ENCODE peak calls at places on chromosomes 2 and 18, in four cellular contexts. A is cardiac fibroblast, I is NCI-H345, W is neural progenitor cell. B is an unnamed sample.

GRCh38 chr18:12768622-12769021 is 65.8 kb downstream of the PSMG2 start:
- DNase-seq in A (peak), I (no peak), W (no peak), B (no peak)

GRCh38 chr2:29165362-29166236 is 50.4 kb downstream of the CLIP4 start:
- DNase-seq in A (peak), I (peak), W (no peak), B (no peak)

GRCh38 chr2:239534581-239535412 is 134.0 kb upstream of the HDAC4 start:
- DNase-seq in A (no peak), I (peak), W (no peak), B (no peak)

GRCh38 chr2:176111891-176112374 is 4.6 kb upstream of the HOXD10 start:
- DNase-seq in A (no peak), I (no peak), W (no peak), B (no peak)

GRCh38 chr2:11669454-11670291 is at the start of gene NTSR2:
- DNase-seq in A (peak), I (no peak), W (peak), B (peak)

GRCh38 chr2:54512183-54512582 is 56.1 kb downstream of the SPTBN1 start:
- DNase-seq in A (no peak), I (no peak), W (no peak), B (no peak)

GRCh38 chr2:239153806-239154591 is 246.8 kb downstream of the HDAC4 start:
- DNase-seq in A (no peak), I (no peak), W (no peak), B (no peak)

GRCh38 chr18:59379772-59380530 is 20.9 kb upstream of the LMAN1 start:
- DNase-seq in A (peak), I (no peak), W (no peak), B (no peak)

GRCh38 chr2:191866675-191867506 is 20.0 kb upstream of the CAVIN2 start:
- DNase-seq in A (peak), I (no peak), W (no peak), B (peak)

GRCh38 chr2:216777637-216778273 is 82.1 kb downstream of the TNP1 start:
- DNase-seq in A (peak), I (peak), W (peak), B (no peak)

GRCh38 chr18:74395630-74396251 is 61.4 kb downstream of the DIPK1C start:
- DNase-seq in A (no peak), I (no peak), W (no peak), B (no peak)

GRCh38 chr2:105344704-105345345 is 7.5 kb downstream of the C2orf49 start:
- DNase-seq in A (peak), I (no peak), W (peak), B (peak)

GRCh38 chr2:69385443-69386151 is 1.4 kb downstream of the GFPT1 start:
- DNase-seq in A (peak), I (no peak), W (no peak), B (no peak)

GRCh38 chr2:9796056-9796792 is 47.0 kb upstream of the TAF1B start:
- DNase-seq in A (no peak), I (no peak), W (peak), B (no peak)

GRCh38 chr18:79182047-79182713 is 113.0 kb downstream of the ATP9B start:
- DNase-seq in A (no peak), I (no peak), W (peak), B (no peak)